ENCODE peak calls at places on chromosomes 13 and 19, in seven cellular contexts. U, E, H, N, K, P and J are unnamed samples.

GRCh38 chr19:8087876-8088275 is 35.3 kb downstream of the CCL25 start:
- DNase-seq in U (no peak), E (no peak), H (no peak), N (no peak), K (no peak), P (no peak), J (no peak)

GRCh38 chr13:33083054-33083453 is 66.8 kb downstream of the KL start:
- DNase-seq in U (no peak), E (no peak), H (no peak), N (no peak), K (no peak), P (no peak), J (no peak)

GRCh38 chr13:46953331-46953730 is 56.5 kb upstream of the HTR2A start:
- DNase-seq in U (no peak), E (no peak), H (no peak), N (no peak), K (no peak), P (no peak), J (no peak)

GRCh38 chr19:35290381-35291135 is 1.4 kb upstream of the MAG start:
- DNase-seq in U (no peak), E (no peak), H (no peak), N (no peak), K (no peak), P (no peak), J (no peak)

GRCh38 chr19:18336121-18336520 is 4.3 kb upstream of the PGPEP1 start:
- DNase-seq in U (no peak), E (no peak), H (no peak), N (no peak), K (no peak), P (no peak), J (no peak)

GRCh38 chr13:95156208-95156607 is 145.0 kb downstream of the ABCC4 start:
- DNase-seq in U (peak), E (no peak), H (no peak), N (no peak), K (no peak), P (no peak), J (no peak)

GRCh38 chr19:49499030-49499670 is 2.9 kb downstream of the RPS11 start:
- DNase-seq in U (no peak), E (no peak), H (no peak), N (no peak), K (no peak), P (no peak), J (no peak)

GRCh38 chr19:41997851-41998229 is 3.8 kb upstream of the ATP1A3 start:
- DNase-seq in U (no peak), E (no peak), H (no peak), N (no peak), K (no peak), P (no peak), J (no peak)

GRCh38 chr13:20492641-20493040 is 33.0 kb downstream of the CRYL1 start:
- DNase-seq in U (peak), E (no peak), H (peak), N (peak), K (peak), P (no peak), J (peak)

GRCh38 chr13:113448545-113448884 is 4.8 kb downstream of the ADPRHL1 start:
- DNase-seq in U (no peak), E (no peak), H (no peak), N (no peak), K (no peak), P (no peak), J (no peak)

GRCh38 chr13:40438999-40439797 is 227.2 kb downstream of the FOXO1 start:
- DNase-seq in U (no peak), E (no peak), H (no peak), N (no peak), K (no peak), P (no peak), J (no peak)

GRCh38 chr19:17079710-17080440 is 4.3 kb downstream of the MYO9B start:
- DNase-seq in U (no peak), E (peak), H (peak), N (peak), K (peak), P (peak), J (peak)

GRCh38 chr19:7751157-7751783 is 3.9 kb upstream of the CD209 start:
- DNase-seq in U (no peak), E (no peak), H (no peak), N (peak), K (peak), P (no peak), J (no peak)

GRCh38 chr19:2294377-2295335 is 12.7 kb upstream of the PEAK3 start:
- DNase-seq in U (no peak), E (no peak), H (no peak), N (no peak), K (no peak), P (peak), J (peak)

GRCh38 chr13:97214921-97215320 is 7.2 kb upstream of the MBNL2 start:
- DNase-seq in U (no peak), E (no peak), H (no peak), N (no peak), K (no peak), P (no peak), J (no peak)

GRCh38 chr13:99367663-99368448 is 60.7 kb upstream of the GPR183 start:
- DNase-seq in U (no peak), E (no peak), H (no peak), N (no peak), K (no peak), P (no peak), J (no peak)

GRCh38 chr19:10961763-10962536 is 1.1 kb downstream of the SMARCA4 start:
- DNase-seq in U (no peak), E (no peak), H (peak), N (peak), K (no peak), P (no peak), J (peak)

GRCh38 chr19:2287585-2287984 is 5.6 kb upstream of the PEAK3 start:
- DNase-seq in U (no peak), E (no peak), H (no peak), N (no peak), K (no peak), P (no peak), J (no peak)

GRCh38 chr13:25217023-25217909 is 45.2 kb upstream of the AMER2 start:
- DNase-seq in U (no peak), E (no peak), H (peak), N (no peak), K (no peak), P (no peak), J (no peak)

GRCh38 chr13:49828452-49828851 is 36.0 kb upstream of the KPNA3 start:
- DNase-seq in U (no peak), E (no peak), H (no peak), N (no peak), K (no peak), P (no peak), J (no peak)

GRCh38 chr19:8340341-8341096 is 2.5 kb downstream of the KANK3 start:
- DNase-seq in U (no peak), E (peak), H (no peak), N (peak), K (no peak), P (no peak), J (peak)

GRCh38 chr19:4174895-4175668 is 7.3 kb downstream of the SIRT6 start:
- DNase-seq in U (no peak), E (no peak), H (no peak), N (no peak), K (no peak), P (no peak), J (no peak)

GRCh38 chr13:59384154-59384553 is 779.6 kb downstream of the DIAPH3 start:
- DNase-seq in U (no peak), E (no peak), H (no peak), N (no peak), K (no peak), P (no peak), J (no peak)

GRCh38 chr19:58382997-58383603 is 2.3 kb upstream of the ZNF837 start:
- DNase-seq in U (no peak), E (no peak), H (no peak), N (no peak), K (no peak), P (no peak), J (no peak)

GRCh38 chr13:21673592-21674270 is 2.9 kb downstream of the FGF9 start:
- DNase-seq in U (peak), E (peak), H (peak), N (peak), K (no peak), P (no peak), J (peak)

GRCh38 chr13:100128838-100129237 is 39.9 kb downstream of the PCCA start:
- DNase-seq in U (no peak), E (no peak), H (no peak), N (no peak), K (no peak), P (no peak), J (no peak)

GRCh38 chr19:49829200-49829599 is 11.1 kb downstream of the MED25 start:
- DNase-seq in U (no peak), E (no peak), H (no peak), N (no peak), K (no peak), P (no peak), J (no peak)

GRCh38 chr19:58059681-58060080 is 599 bp downstream of the ZNF135 start:
- DNase-seq in U (no peak), E (no peak), H (no peak), N (no peak), K (no peak), P (no peak), J (no peak)

GRCh38 chr19:5983367-5983955 is 5.5 kb upstream of the RANBP3 start:
- DNase-seq in U (no peak), E (no peak), H (no peak), N (no peak), K (no peak), P (no peak), J (no peak)